ENCODE peak calls at places on chromosomes 12 and 14, in five cellular contexts. R, I, C, U and Y are unnamed samples.

GRCh38 chr12:49364989-49365388 is 2.3 kb upstream of the SPATS2 start:
- DNase-seq in C (no peak), R (peak), U (peak), I (peak), Y (peak)

GRCh38 chr12:70628701-70629480 is 8.3 kb downstream of the PTPRB start:
- DNase-seq in U (peak), I (no peak), R (no peak), C (no peak), Y (no peak)

GRCh38 chr12:109696485-109697269 is 16.9 kb upstream of the FAM222A start:
- DNase-seq in R (peak), C (peak), U (peak), I (peak), Y (peak)

GRCh38 chr12:116687888-116688287 is 50.0 kb downstream of the SPRING1 start:
- DNase-seq in C (peak), R (no peak), U (peak), I (peak), Y (no peak)

GRCh38 chr12:39824505-39825198 is 205.0 kb upstream of the ABCD2 start:
- DNase-seq in R (no peak), C (no peak), U (no peak), I (peak), Y (peak)

GRCh38 chr14:100841445-100842403 is 15.8 kb downstream of the MEG3 start:
- DNase-seq in R (no peak), I (no peak), C (peak), U (no peak), Y (no peak)

GRCh38 chr14:76430475-76430980 is 54.6 kb downstream of the ESRRB start:
- DNase-seq in I (no peak), R (no peak), C (no peak), U (no peak), Y (no peak)

GRCh38 chr12:121352053-121353018 is at the start of gene ANAPC5:
- DNase-seq in I (peak), C (peak), U (peak), R (peak), Y (peak)

GRCh38 chr12:106106892-106107291 is 31.9 kb downstream of the NUAK1 start:
- DNase-seq in C (no peak), U (peak), R (peak), I (peak), Y (no peak)

GRCh38 chr14:103782376-103782775 is 65.0 kb downstream of the PPP1R13B start:
- DNase-seq in I (no peak), C (no peak), U (no peak), R (no peak), Y (no peak)

GRCh38 chr12:96193725-96194571 is at the start of gene ELK3:
- DNase-seq in C (peak), U (peak), I (peak), R (peak), Y (peak)

GRCh38 chr14:91897121-91897701 is 29.9 kb upstream of the TC2N start:
- DNase-seq in I (peak), C (peak), U (peak), R (peak), Y (peak)

GRCh38 chr14:89428556-89429196 is 11.6 kb upstream of the FOXN3 start:
- DNase-seq in I (no peak), C (no peak), R (peak), U (peak), Y (peak)

GRCh38 chr12:26121841-26122680 is 2.8 kb downstream of the BHLHE41 start:
- DNase-seq in R (no peak), C (peak), U (peak), I (no peak), Y (peak)

GRCh38 chr12:87363497-87364084 is 665.6 kb downstream of the C12orf50 start:
- DNase-seq in U (no peak), C (peak), I (no peak), R (no peak), Y (no peak)

GRCh38 chr14:71606575-71606974 is 325.7 kb upstream of the RGS6 start:
- DNase-seq in R (no peak), U (no peak), I (no peak), C (no peak), Y (no peak)

GRCh38 chr14:100384819-100385813 is 62.0 kb downstream of the SLC25A47 start:
- DNase-seq in I (peak), U (peak), R (peak), C (no peak), Y (peak)

GRCh38 chr12:65990592-65990991 is 140.0 kb downstream of the LLPH start:
- DNase-seq in C (no peak), R (no peak), I (no peak), U (no peak), Y (no peak)

GRCh38 chr12:65988596-65988995 is 142.0 kb downstream of the LLPH start:
- DNase-seq in R (no peak), U (no peak), C (no peak), I (no peak), Y (no peak)

GRCh38 chr12:65984227-65984479 is 146.4 kb downstream of the LLPH start:
- DNase-seq in C (no peak), R (no peak), U (no peak), I (no peak), Y (no peak)

DNA sequence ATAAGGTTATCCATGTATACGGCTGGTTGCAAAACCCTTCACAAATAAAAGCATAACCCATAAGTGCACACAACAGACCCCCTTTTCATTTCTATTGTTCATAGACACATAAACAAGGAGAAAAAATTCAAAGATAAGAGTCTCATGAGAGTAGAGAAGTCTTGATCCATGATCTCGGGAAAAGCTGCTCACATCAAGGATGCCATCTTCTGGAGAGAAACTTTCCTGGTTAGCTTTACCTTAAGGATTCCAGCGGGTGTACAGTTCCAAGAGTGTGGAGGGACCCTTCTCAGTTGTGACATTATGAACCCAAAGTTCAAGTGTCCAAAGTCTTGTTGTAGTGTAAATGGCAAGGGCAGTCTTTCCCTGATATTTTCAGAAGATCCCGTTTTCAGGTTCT is 144.5 kb downstream of the LLPH start:
- DNase-seq in I (peak), U (no peak), R (no peak), C (no peak), Y (no peak)
- TF ChIP-seq CTCF in I (peak), U (peak), R (no peak), C (no peak), Y (peak)

GRCh38 chr12:127170271-127171180 is 1096.4 kb upstream of the TMEM132C start:
- DNase-seq in C (no peak), I (peak), R (no peak), U (peak), Y (peak)
- H3K4me3 ChIP-seq in C (no peak), I (no peak), R (no peak), U (no peak), Y (no peak)

GRCh38 chr14:94441130-94441529 is 11.5 kb downstream of the SERPINA11 start:
- DNase-seq in U (no peak), R (no peak), C (no peak), I (no peak), Y (no peak)

GRCh38 chr14:94445003-94445402 is 7.6 kb downstream of the SERPINA11 start:
- DNase-seq in R (no peak), I (no peak), U (no peak), C (no peak), Y (no peak)

GRCh38 chr14:94441531-94442205 is 10.9 kb downstream of the SERPINA11 start:
- DNase-seq in C (no peak), I (no peak), U (no peak), R (no peak), Y (no peak)

DNA sequence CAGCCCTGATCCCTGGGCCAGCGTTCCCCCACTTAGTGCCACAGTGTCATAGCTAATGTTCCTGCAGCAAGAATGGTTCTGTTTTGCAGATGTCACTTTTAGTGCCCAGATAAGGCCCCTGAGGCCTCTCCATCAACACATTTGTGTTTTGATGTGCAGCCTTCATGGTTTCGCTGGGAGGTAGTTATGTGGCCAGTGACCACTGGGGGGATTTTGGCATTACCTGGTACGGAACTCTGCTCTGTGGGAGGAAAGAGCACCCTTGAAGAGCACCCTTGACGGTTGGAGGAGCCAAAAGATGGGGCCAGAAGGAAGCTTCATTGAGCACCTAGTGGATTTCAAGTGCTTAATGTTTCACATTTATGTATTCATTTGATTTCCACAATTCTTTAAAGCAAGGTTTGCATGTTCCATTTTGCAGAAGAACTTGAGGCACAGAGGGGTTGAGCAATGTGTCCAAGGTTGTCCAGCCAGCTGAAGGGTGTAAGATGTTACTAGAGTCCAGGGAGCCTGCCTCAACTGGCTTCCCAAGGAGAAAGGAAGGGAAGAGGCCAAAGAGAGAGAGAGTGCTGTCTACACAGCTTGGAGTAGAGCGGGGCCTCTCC is 13.0 kb downstream of the SERPINA11 start:
- DNase-seq in C (no peak), U (no peak), R (no peak), I (no peak), Y (no peak)
- TF ChIP-seq CTCF in C (no peak), U (no peak), R (no peak), I (no peak), Y (peak)

GRCh38 chr12:125983784-125984510 is 918.7 kb downstream of the AACS start:
- DNase-seq in R (peak), C (no peak), I (no peak), U (peak), Y (no peak)
- H3K4me3 ChIP-seq in R (peak), C (peak), I (peak), U (no peak), Y (peak)